ENCODE peak calls at places on chromosomes 16 and 17, in four cellular contexts. One of them, this sample, is unnamed.

GRCh38 chr17:70258465-70258864 is 89.1 kb downstream of the KCNJ2 start:
- DNase-seq in WTC11: no peak
- DNase-seq in K562: no peak
- DNase-seq in HepG2: no peak
- DNase-seq in this sample: no peak

GRCh38 chr17:45270828-45271418 is 9.0 kb upstream of the SPATA32 start:
- DNase-seq in WTC11: peak
- DNase-seq in K562: peak
- DNase-seq in HepG2: no peak
- DNase-seq in this sample: no peak

GRCh38 chr17:69235338-69236058 is 6.9 kb upstream of the ABCA10 start:
- DNase-seq in WTC11: peak
- DNase-seq in K562: peak
- DNase-seq in HepG2: peak
- DNase-seq in this sample: peak

GRCh38 chr17:82287849-82288601 is 14.5 kb upstream of the CSNK1D start:
- DNase-seq in WTC11: no peak
- DNase-seq in K562: peak
- DNase-seq in HepG2: peak
- DNase-seq in this sample: no peak

GRCh38 chr16:4486126-4486893 is 10.1 kb downstream of the HMOX2 start:
- DNase-seq in WTC11: no peak
- DNase-seq in K562: no peak
- DNase-seq in HepG2: no peak
- DNase-seq in this sample: no peak

GRCh38 chr17:7586673-7587419 is 3.0 kb downstream of the SOX15 start:
- DNase-seq in WTC11: peak
- DNase-seq in K562: peak
- DNase-seq in HepG2: peak
- DNase-seq in this sample: no peak

GRCh38 chr17:40803617-40804082 is 3.9 kb upstream of the KRT28 start:
- DNase-seq in WTC11: peak
- DNase-seq in K562: peak
- DNase-seq in HepG2: peak
- DNase-seq in this sample: no peak

GRCh38 chr17:9256944-9257629 is 235.8 kb downstream of the NTN1 start:
- DNase-seq in WTC11: no peak
- DNase-seq in K562: no peak
- DNase-seq in HepG2: no peak
- DNase-seq in this sample: no peak

GRCh38 chr17:40487371-40488020 is 13.9 kb downstream of the TNS4 start:
- DNase-seq in WTC11: no peak
- DNase-seq in K562: no peak
- DNase-seq in HepG2: no peak
- DNase-seq in this sample: no peak

GRCh38 chr17:83200746-83201145 is 121.3 kb downstream of the METRNL start:
- DNase-seq in WTC11: no peak
- DNase-seq in K562: no peak
- DNase-seq in HepG2: no peak
- DNase-seq in this sample: no peak

GRCh38 chr17:55295411-55296170 is 30.8 kb downstream of the HLF start:
- DNase-seq in WTC11: peak
- DNase-seq in K562: peak
- DNase-seq in HepG2: peak
- DNase-seq in this sample: no peak

GRCh38 chr17:80441133-80441578 is 26.2 kb downstream of the ENDOV start:
- DNase-seq in WTC11: peak
- DNase-seq in K562: peak
- DNase-seq in HepG2: peak
- DNase-seq in this sample: no peak

GRCh38 chr17:47285003-47285402 is 31.4 kb downstream of the ITGB3 start:
- DNase-seq in WTC11: no peak
- DNase-seq in K562: no peak
- DNase-seq in HepG2: no peak
- DNase-seq in this sample: no peak

GRCh38 chr17:50883850-50884291 is 17.7 kb upstream of the TOB1 start:
- DNase-seq in WTC11: no peak
- DNase-seq in K562: no peak
- DNase-seq in HepG2: no peak
- DNase-seq in this sample: no peak

GRCh38 chr17:64148017-64148631 is 18.2 kb upstream of the ERN1 start:
- DNase-seq in WTC11: no peak
- DNase-seq in K562: no peak
- DNase-seq in HepG2: peak
- DNase-seq in this sample: no peak

GRCh38 chr16:63816304-63816703 is 1305.6 kb downstream of the CDH11 start:
- DNase-seq in WTC11: no peak
- DNase-seq in K562: no peak
- DNase-seq in HepG2: no peak
- DNase-seq in this sample: no peak

GRCh38 chr17:74521701-74522201 is 9.5 kb downstream of the CD300LB start:
- DNase-seq in WTC11: no peak
- DNase-seq in K562: no peak
- DNase-seq in HepG2: no peak
- DNase-seq in this sample: no peak

GRCh38 chr16:65445313-65446260 is 323.7 kb upstream of the CDH11 start:
- DNase-seq in WTC11: no peak
- DNase-seq in K562: no peak
- DNase-seq in HepG2: no peak
- DNase-seq in this sample: no peak

GRCh38 chr16:57994778-57995177 is 5.7 kb downstream of the ZNF319 start:
- DNase-seq in WTC11: peak
- DNase-seq in K562: peak
- DNase-seq in HepG2: peak
- DNase-seq in this sample: no peak

GRCh38 chr17:17351901-17352781 is 49.0 kb downstream of the NT5M start:
- DNase-seq in WTC11: no peak
- DNase-seq in K562: peak
- DNase-seq in HepG2: peak
- DNase-seq in this sample: no peak

GRCh38 chr17:39169518-39169917 is 3.6 kb upstream of the ARL5C start:
- DNase-seq in WTC11: no peak
- DNase-seq in K562: no peak
- DNase-seq in HepG2: no peak
- DNase-seq in this sample: no peak

GRCh38 chr16:56332464-56333079 is 92.8 kb downstream of the AMFR start:
- DNase-seq in WTC11: peak
- DNase-seq in K562: peak
- DNase-seq in HepG2: peak
- DNase-seq in this sample: no peak

GRCh38 chr17:82702161-82702932 is 3.8 kb upstream of the RAB40B start:
- DNase-seq in WTC11: no peak
- DNase-seq in K562: no peak
- DNase-seq in HepG2: no peak
- DNase-seq in this sample: no peak

GRCh38 chr16:47132310-47132709 is 11.4 kb downstream of the NETO2 start:
- DNase-seq in WTC11: no peak
- DNase-seq in K562: no peak
- DNase-seq in HepG2: no peak
- DNase-seq in this sample: no peak

GRCh38 chr16:54169112-54169511 is 117.5 kb downstream of the IRX3 start:
- DNase-seq in WTC11: no peak
- DNase-seq in K562: no peak
- DNase-seq in HepG2: no peak
- DNase-seq in this sample: no peak

GRCh38 chr17:7846765-7847661 is 7.9 kb upstream of the TMEM88 start:
- DNase-seq in WTC11: no peak
- DNase-seq in K562: no peak
- DNase-seq in HepG2: no peak
- DNase-seq in this sample: no peak

GRCh38 chr17:41689497-41690299 is 1.0 kb downstream of the EIF1 start:
- DNase-seq in WTC11: peak
- DNase-seq in K562: no peak
- DNase-seq in HepG2: peak
- DNase-seq in this sample: no peak

GRCh38 chr17:45248132-45248936 is 13.6 kb downstream of the SPATA32 start:
- DNase-seq in WTC11: peak
- DNase-seq in K562: peak
- DNase-seq in HepG2: no peak
- DNase-seq in this sample: no peak

GRCh38 chr16:87199379-87199778 is 117.8 kb downstream of the C16orf95 start:
- DNase-seq in WTC11: no peak
- DNase-seq in K562: no peak
- DNase-seq in HepG2: no peak
- DNase-seq in this sample: no peak

GRCh38 chr16:69286941-69287713 is 24.0 kb upstream of the VPS4A start:
- DNase-seq in WTC11: no peak
- DNase-seq in K562: peak
- DNase-seq in HepG2: peak
- DNase-seq in this sample: peak

GRCh38 chr16:84692451-84692850 is 7.3 kb upstream of the USP10 start:
- DNase-seq in WTC11: no peak
- DNase-seq in K562: no peak
- DNase-seq in HepG2: peak
- DNase-seq in this sample: no peak

DNA sequence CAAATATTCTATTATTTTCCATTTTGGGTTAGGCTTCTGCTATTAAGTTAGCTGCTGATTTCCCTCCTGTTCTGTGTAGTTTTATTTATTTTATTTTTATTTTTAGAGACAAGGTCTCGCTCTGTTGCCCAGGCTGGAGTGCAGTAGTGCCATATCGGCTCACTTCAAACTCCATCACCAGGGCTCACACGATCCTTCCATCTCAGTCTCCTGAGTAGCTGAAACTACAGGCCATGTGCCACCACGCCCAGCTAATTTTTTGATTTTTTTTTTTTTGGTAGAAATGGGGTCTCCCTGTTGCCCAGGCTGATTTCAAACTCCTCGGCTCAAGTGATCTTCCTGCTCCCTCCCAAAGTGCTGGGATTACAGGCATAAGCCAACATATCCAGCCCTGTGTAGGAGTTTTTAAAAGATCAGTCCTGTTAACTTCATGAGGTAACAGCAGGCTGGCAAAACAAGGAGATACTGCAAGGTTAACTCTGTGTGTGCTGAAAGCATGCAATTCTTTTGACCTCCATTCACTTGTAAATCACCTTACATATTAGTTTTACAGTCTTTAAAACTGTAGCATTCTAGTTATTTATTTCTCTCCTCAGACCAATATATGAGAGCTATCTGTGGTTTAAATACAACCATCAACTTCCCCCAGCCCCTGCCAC is 63.2 kb downstream of the SSH2 start:
- DNase-seq in WTC11: no peak
- DNase-seq in K562: no peak
- DNase-seq in HepG2: no peak
- DNase-seq in this sample: no peak
- TF ChIP-seq CREM in WTC11: no peak
- TF ChIP-seq CREM in K562: no peak
- TF ChIP-seq CREM in HepG2: no peak
- TF ChIP-seq CREM in this sample: no peak

GRCh38 chr16:72876981-72877373 is 171.0 kb downstream of the ZFHX3 start:
- DNase-seq in WTC11: no peak
- DNase-seq in K562: no peak
- DNase-seq in HepG2: no peak
- DNase-seq in this sample: no peak

GRCh38 chr16:72875291-72876036 is 172.5 kb downstream of the ZFHX3 start:
- DNase-seq in WTC11: no peak
- DNase-seq in K562: no peak
- DNase-seq in HepG2: peak
- DNase-seq in this sample: no peak

GRCh38 chr16:72878301-72879269 is 169.3 kb downstream of the ZFHX3 start:
- DNase-seq in WTC11: no peak
- DNase-seq in K562: no peak
- DNase-seq in HepG2: peak
- DNase-seq in this sample: no peak

GRCh38 chr16:72877374-72878028 is 170.4 kb downstream of the ZFHX3 start:
- DNase-seq in WTC11: no peak
- DNase-seq in K562: no peak
- DNase-seq in HepG2: peak
- DNase-seq in this sample: no peak

GRCh38 chr16:72876221-72876620 is 171.7 kb downstream of the ZFHX3 start:
- DNase-seq in WTC11: no peak
- DNase-seq in K562: no peak
- DNase-seq in HepG2: no peak
- DNase-seq in this sample: peak
- TF ChIP-seq CREM in WTC11: no peak
- TF ChIP-seq CREM in K562: no peak
- TF ChIP-seq CREM in HepG2: no peak
- TF ChIP-seq CREM in this sample: no peak

GRCh38 chr16:3182608-3183444 is 5.2 kb upstream of the OR1F1 start:
- DNase-seq in WTC11: peak
- DNase-seq in K562: peak
- DNase-seq in HepG2: peak
- DNase-seq in this sample: no peak
- TF ChIP-seq CREM in WTC11: peak
- TF ChIP-seq CREM in K562: peak
- TF ChIP-seq CREM in HepG2: no peak
- TF ChIP-seq CREM in this sample: no peak

GRCh38 chr17:416293-417206 is 63.9 kb upstream of the RPH3AL start:
- DNase-seq in WTC11: no peak
- DNase-seq in K562: no peak
- DNase-seq in HepG2: no peak
- DNase-seq in this sample: peak

GRCh38 chr17:417691-418420 is 65.2 kb upstream of the RPH3AL start:
- DNase-seq in WTC11: no peak
- DNase-seq in K562: no peak
- DNase-seq in HepG2: no peak
- DNase-seq in this sample: no peak

GRCh38 chr17:420479-421175 is 68.0 kb upstream of the RPH3AL start:
- DNase-seq in WTC11: no peak
- DNase-seq in K562: no peak
- DNase-seq in HepG2: no peak
- DNase-seq in this sample: no peak

GRCh38 chr17:418421-418751 is 65.8 kb upstream of the RPH3AL start:
- DNase-seq in WTC11: no peak
- DNase-seq in K562: no peak
- DNase-seq in HepG2: no peak
- DNase-seq in this sample: no peak

GRCh38 chr17:419073-419735 is 66.6 kb upstream of the RPH3AL start:
- DNase-seq in WTC11: no peak
- DNase-seq in K562: no peak
- DNase-seq in HepG2: peak
- DNase-seq in this sample: no peak
- TF ChIP-seq CREM in WTC11: no peak
- TF ChIP-seq CREM in K562: no peak
- TF ChIP-seq CREM in HepG2: no peak
- TF ChIP-seq CREM in this sample: no peak

GRCh38 chr16:50742521-50743150 is 750 bp downstream of the CYLD start:
- DNase-seq in WTC11: peak
- DNase-seq in K562: peak
- DNase-seq in HepG2: no peak
- DNase-seq in this sample: no peak
- TF ChIP-seq CREM in WTC11: no peak
- TF ChIP-seq CREM in K562: no peak
- TF ChIP-seq CREM in HepG2: no peak
- TF ChIP-seq CREM in this sample: no peak

GRCh38 chr16:66858740-66859396 is 14.7 kb downstream of the CA7 start:
- DNase-seq in WTC11: no peak
- DNase-seq in K562: peak
- DNase-seq in HepG2: no peak
- DNase-seq in this sample: no peak
- TF ChIP-seq CREM in WTC11: no peak
- TF ChIP-seq CREM in K562: no peak
- TF ChIP-seq CREM in HepG2: no peak
- TF ChIP-seq CREM in this sample: no peak

This sample was measured in GM12878.